ENCODE peak calls at places on chromosome 4, in five cellular contexts. B, E, Z, X and N are unnamed samples.

GRCh38 chr4:128385683-128386304 is 98.2 kb upstream of the PGRMC2 start:
- DNase-seq in B (peak; percentile 63), Z (peak; percentile 63), X (no peak), E (no peak), N (peak; percentile 80)

GRCh38 chr4:6561173-6561516 is 13.8 kb upstream of the MAN2B2 start:
- DNase-seq in Z (peak; percentile 27), E (no peak), X (no peak), B (no peak), N (no peak)

GRCh38 chr4:110516106-110516922 is 40.4 kb downstream of the ENPEP start:
- DNase-seq in X (peak; percentile 40), E (no peak), B (peak; percentile 61), Z (peak; percentile 56), N (peak; percentile 78)

GRCh38 chr4:158750379-158750778 is 18.4 kb upstream of the FNIP2 start:
- DNase-seq in B (no peak), Z (peak; percentile 95), X (no peak), E (peak; percentile 63), N (peak; percentile 36)

GRCh38 chr4:165013691-165014090 is 18.1 kb upstream of the TRIM60 start:
- DNase-seq in E (no peak), X (no peak), Z (no peak), B (no peak), N (no peak)

GRCh38 chr4:42713371-42713770 is 56.5 kb upstream of the ATP8A1 start:
- DNase-seq in X (no peak), E (no peak), Z (no peak), B (no peak), N (no peak)

GRCh38 chr4:166012129-166013078 is 139.4 kb downstream of the TLL1 start:
- DNase-seq in B (no peak), Z (peak; percentile 72), E (no peak), X (no peak), N (peak; percentile 23)

GRCh38 chr4:166091914-166092510 is 219.0 kb downstream of the TLL1 start:
- DNase-seq in B (peak; percentile 14), X (no peak), E (no peak), Z (peak; percentile 23), N (peak; percentile 29)

GRCh38 chr4:108483077-108483476 is 137.3 kb upstream of the RPL34 start:
- DNase-seq in B (no peak), X (no peak), E (no peak), Z (peak; percentile 22), N (no peak)

GRCh38 chr4:76166480-76166879 is 18.3 kb upstream of the NUP54 start:
- DNase-seq in B (no peak), X (no peak), Z (no peak), E (no peak), N (no peak)

GRCh38 chr4:69038582-69038981 is 57.7 kb upstream of the UGT2B7 start:
- DNase-seq in B (no peak), Z (peak; percentile 10), X (no peak), E (no peak), N (peak; percentile 11)

GRCh38 chr4:3834186-3834920 is 68.2 kb downstream of the ADRA2C start:
- DNase-seq in E (no peak), B (no peak), X (no peak), Z (no peak), N (no peak)

GRCh38 chr4:71616168-71616811 is 167.6 kb downstream of the GC start:
- DNase-seq in X (no peak), E (no peak), B (no peak), Z (no peak), N (no peak)

GRCh38 chr4:151573945-151574344 is 165.0 kb downstream of the FHIP1A start:
- DNase-seq in B (no peak), E (no peak), X (no peak), Z (no peak), N (no peak)

GRCh38 chr4:144421056-144421455 is 224.9 kb upstream of the HHIP start:
- DNase-seq in Z (no peak), X (no peak), E (no peak), B (no peak), N (no peak)

GRCh38 chr4:37928896-37929537 is 31.2 kb upstream of the PTTG2 start:
- DNase-seq in E (no peak), B (no peak), Z (peak; percentile 53), X (no peak), N (peak; percentile 69)

GRCh38 chr4:88759039-88759631 is 61.5 kb upstream of the NAP1L5 start:
- DNase-seq in E (no peak), B (peak; percentile 25), Z (peak; percentile 45), X (no peak), N (no peak)

GRCh38 chr4:72591547-72591946 is 22.5 kb upstream of the ADAMTS3 start:
- DNase-seq in E (no peak), X (no peak), Z (peak; percentile 21), B (no peak), N (no peak)